ENCODE peak calls at places on chromosomes 7 and 10, in ten cellular contexts. W is IMR-90; M is testis; F is vagina; P is heart right ventricle; Z is PC-3; N is fibroblast of lung; C is NT2/D1; T is aorta; Y is CD4-positive, alpha-beta memory T cell. H is an unnamed sample. For H3K36me3 and H3K4me1, the result is how much of the 10 kb centered on the place peaks cover.

GRCh38 chr10:89207801-89208551 is 859 bp upstream of the CH25H start:
- DNase-seq in M (peak), P (peak), N (no peak), F (no peak), W (no peak), Z (no peak), C (no peak), Y (no peak), T (peak), H (peak)

GRCh38 chr7:24963218-24963617 is 16.8 kb downstream of the OSBPL3 start:
- DNase-seq in C (no peak), M (peak), T (no peak), W (peak), P (peak), Z (no peak), N (peak), Y (no peak), F (no peak), H (peak)

GRCh38 chr7:43844257-43844656 is 25.1 kb downstream of the MRPS24 start:
- DNase-seq in T (no peak), Y (no peak), Z (peak), M (no peak), P (no peak), W (no peak), F (no peak), C (no peak), N (no peak), H (no peak)

GRCh38 chr10:128630787-128631252 is 504.6 kb upstream of the MKI67 start:
- DNase-seq in W (no peak), N (peak), M (no peak), C (no peak), P (no peak), Z (no peak), T (no peak), F (no peak), Y (no peak), H (no peak)

GRCh38 chr10:5033061-5033770 is 29.6 kb upstream of the AKR1C2 start:
- DNase-seq in Z (peak), C (no peak), N (peak), W (peak), T (no peak), Y (no peak), P (no peak), F (no peak), M (no peak), H (no peak)

GRCh38 chr10:77111611-77112550 is 525.7 kb downstream of the KCNMA1 start:
- DNase-seq in N (peak), T (no peak), Y (no peak), P (no peak), W (peak), C (peak), Z (peak), F (peak), M (no peak), H (no peak)

GRCh38 chr7:116740758-116741462 is 68.9 kb downstream of the MET start:
- DNase-seq in F (no peak), Y (no peak), Z (no peak), P (no peak), N (peak), M (no peak), T (no peak), C (no peak), W (no peak), H (no peak)

GRCh38 chr7:133165001-133165400 is 83.1 kb upstream of the CHCHD3 start:
- DNase-seq in P (no peak), F (no peak), N (no peak), Y (no peak), M (no peak), Z (no peak), W (no peak), C (no peak), T (no peak), H (no peak)

GRCh38 chr7:131224996-131225395 is 102.7 kb upstream of the MKLN1 start:
- DNase-seq in C (no peak), N (no peak), F (no peak), T (no peak), M (no peak), Z (no peak), P (no peak), W (no peak), Y (no peak), H (no peak)

GRCh38 chr10:73810735-73811465 is 498 bp downstream of the NDST2 start:
- DNase-seq in N (peak), Z (peak), C (no peak), F (no peak), Y (peak), W (no peak), T (peak), P (peak), M (peak), H (peak)
- H3K36me3 ChIP-seq in N (under half), Z (under half), C (half or more), F (under half), Y (under half), W (under half), T (under half), P (under half), M (under half), H (under half)

GRCh38 chr10:110493832-110494426 is 3.8 kb upstream of the DUSP5 start:
- DNase-seq in T (no peak), Z (no peak), W (peak), F (no peak), M (no peak), P (no peak), N (no peak), C (no peak), Y (no peak), H (no peak)

GRCh38 chr10:110497438-110498086 is at the start of gene DUSP5:
- DNase-seq in M (peak), F (peak), T (peak), P (peak), N (peak), C (peak), Z (peak), W (peak), Y (peak), H (peak)

GRCh38 chr10:110496553-110497437 is 912 bp upstream of the DUSP5 start:
- DNase-seq in F (no peak), M (peak), Z (peak), P (no peak), Y (no peak), W (no peak), C (no peak), N (no peak), T (no peak), H (no peak)

GRCh38 chr10:110494532-110494931 is 3.2 kb upstream of the DUSP5 start:
- DNase-seq in P (no peak), M (no peak), Y (no peak), F (no peak), Z (no peak), C (no peak), W (peak), T (no peak), N (no peak), H (no peak)

GRCh38 chr10:110495731-110496552 is 1.8 kb upstream of the DUSP5 start:
- DNase-seq in W (peak), P (peak), Y (peak), Z (peak), C (no peak), N (peak), T (peak), M (peak), F (no peak), H (peak)
- H3K4me1 ChIP-seq in W (under half), P (under half), Y (under half), Z (under half), C (under half), N (under half), T (under half), M (under half), F (under half), H (under half)

GRCh38 chr7:151815419-151815818 is 61.5 kb downstream of the PRKAG2 start:
- DNase-seq in W (no peak), C (no peak), Z (no peak), Y (no peak), P (no peak), T (no peak), F (no peak), M (no peak), N (no peak), H (no peak)

GRCh38 chr7:151813997-151814396 is 62.9 kb downstream of the PRKAG2 start:
- DNase-seq in W (peak), T (no peak), Y (no peak), M (no peak), P (no peak), N (peak), Z (no peak), F (no peak), C (no peak), H (no peak)

GRCh38 chr7:151814400-151814914 is 62.5 kb downstream of the PRKAG2 start:
- DNase-seq in T (no peak), N (no peak), C (peak), P (no peak), Z (no peak), F (no peak), Y (no peak), M (no peak), W (peak), H (no peak)

GRCh38 chr7:151812967-151813366 is 63.9 kb downstream of the PRKAG2 start:
- DNase-seq in W (no peak), T (peak), F (no peak), M (no peak), Y (no peak), Z (no peak), C (no peak), P (no peak), N (no peak), H (no peak)

DNA sequence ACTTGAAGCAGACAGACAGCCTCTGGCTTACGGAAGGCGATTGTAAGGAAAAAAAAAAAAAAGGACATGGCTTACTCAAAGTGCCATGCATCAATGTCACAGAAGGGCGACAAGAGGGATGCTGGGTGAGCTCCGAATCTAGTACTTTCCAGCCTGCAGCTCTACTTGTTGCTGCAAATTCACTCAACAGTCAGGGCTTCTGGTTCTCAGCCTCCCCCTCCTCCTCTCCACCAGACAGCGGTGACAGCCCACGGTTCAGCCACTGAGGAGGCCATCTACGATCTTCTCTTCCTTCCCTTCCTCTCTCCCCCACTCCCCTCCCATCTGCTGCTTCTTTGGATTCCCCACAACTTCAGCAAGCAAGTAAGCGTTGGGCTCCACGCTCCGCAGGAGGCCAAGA is 63.5 kb downstream of the PRKAG2 start:
- DNase-seq in T (no peak), F (no peak), C (no peak), M (no peak), W (no peak), Z (no peak), N (no peak), Y (no peak), P (no peak), H (no peak)
- H3K4me3 ChIP-seq in T (no peak), F (no peak), C (no peak), M (no peak), W (no peak), Z (no peak), N (no peak), Y (no peak), P (no peak), H (no peak)

DNA sequence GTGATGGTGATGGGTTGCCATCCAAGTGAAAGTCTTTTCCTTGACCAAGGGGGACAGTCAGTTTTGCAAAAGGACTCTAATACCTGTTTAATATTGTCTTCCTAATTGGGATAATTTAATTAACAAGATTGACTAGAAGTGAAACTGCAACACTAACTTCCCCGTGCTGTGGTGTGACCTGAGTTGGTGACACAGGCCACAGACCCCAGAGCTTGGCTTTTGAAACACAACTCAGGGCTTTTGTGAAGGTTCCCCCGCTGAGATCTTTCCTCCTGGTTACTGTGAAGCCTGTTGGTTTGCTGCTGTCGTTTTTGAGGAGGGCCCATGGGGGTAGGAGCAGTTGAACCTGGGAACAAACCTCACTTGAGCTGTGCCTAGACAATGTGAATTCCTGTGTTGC is 6.9 kb downstream of the PPIF start:
- DNase-seq in N (no peak), M (peak), Z (no peak), T (no peak), P (no peak), F (no peak), C (no peak), W (no peak), Y (no peak), H (no peak)
- H3K36me3 ChIP-seq in N (under half), M (under half), Z (half or more), T (under half), P (under half), F (under half), C (half or more), W (half or more), Y (under half), H (half or more)

DNA sequence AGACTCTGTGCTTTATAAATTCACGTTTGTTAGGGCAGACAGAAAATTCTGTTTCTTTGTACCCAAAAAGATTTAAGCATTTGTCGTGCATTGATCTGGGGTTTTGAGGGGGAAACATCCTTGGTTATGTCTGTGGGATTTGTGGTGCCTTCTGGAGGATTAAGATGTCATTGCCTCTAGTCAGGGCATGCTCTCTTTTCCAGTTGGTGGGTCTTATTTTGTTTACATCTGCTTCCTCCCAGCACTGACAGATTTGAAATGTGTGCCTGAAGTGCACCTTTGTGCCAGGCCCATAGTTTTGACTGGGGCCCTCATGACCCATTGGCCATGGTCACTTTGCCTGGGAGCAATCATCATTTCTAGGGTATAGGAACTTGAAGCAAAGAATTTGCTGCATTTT is 388.4 kb upstream of the GALNT17 start:
- DNase-seq in N (no peak), P (no peak), C (no peak), M (no peak), F (no peak), T (no peak), Y (no peak), W (no peak), Z (no peak), H (no peak)
- H3K4me1 ChIP-seq in N (under half), P (under half), C (under half), M (under half), F (under half), T (under half), Y (under half), W (under half), Z (under half), H (under half)